ENCODE peak calls at places on chromosome 11, in eight cellular contexts. C is PC-3, F is psoas muscle, I is tibial nerve, O is heart right ventricle, Z is brain microvascular endothelial cell, R is stomach, A is cardiac muscle cell. U is an unnamed sample.
A peak's percentile ranks its signal among the peaks of the same experiment; 100 is the strongest.

GRCh38 chr11:6705905-6706535 is 22.9 kb upstream of the MRPL17 start:
- DNase-seq in O (no peak), F (no peak), C (peak; percentile 64), A (peak; percentile 69), Z (peak; percentile 69), I (peak; percentile 32), R (peak; percentile 54), U (peak; percentile 15)

GRCh38 chr11:29135504-29135903 is 881.3 kb downstream of the KCNA4 start:
- DNase-seq in O (no peak), C (no peak), Z (peak; percentile 23), R (no peak), A (no peak), F (no peak), I (no peak), U (no peak)

GRCh38 chr11:7555067-7555699 is 41.4 kb downstream of the PPFIBP2 start:
- DNase-seq in O (peak; percentile 75), A (no peak), Z (no peak), C (peak; percentile 8), F (peak; percentile 94), I (no peak), R (peak; percentile 85), U (no peak)

GRCh38 chr11:96125400-96125799 is 201.5 kb upstream of the MTMR2 start:
- DNase-seq in R (no peak), A (no peak), Z (no peak), O (no peak), F (no peak), C (no peak), I (no peak), U (no peak)

GRCh38 chr11:65415499-65416340 is 6.9 kb upstream of the NEAT1 start:
- DNase-seq in A (no peak), F (no peak), O (no peak), I (peak; percentile 14), C (no peak), Z (no peak), R (no peak), U (no peak)

GRCh38 chr11:33804471-33804870 is 30.2 kb upstream of the FBXO3 start:
- DNase-seq in F (no peak), R (no peak), I (no peak), Z (no peak), O (no peak), A (no peak), C (no peak), U (no peak)

GRCh38 chr11:81497202-81497804 is 1236.4 kb downstream of the FAM181B start:
- DNase-seq in A (peak; percentile 52), R (no peak), I (no peak), C (peak; percentile 65), F (no peak), Z (peak; percentile 55), O (no peak), U (no peak)

GRCh38 chr11:132744771-132745170 is 787.5 kb downstream of the OPCML start:
- DNase-seq in A (no peak), R (no peak), C (no peak), Z (peak; percentile 28), O (no peak), I (no peak), F (no peak), U (no peak)

GRCh38 chr11:107397357-107397756 is 60.3 kb downstream of the CWF19L2 start:
- DNase-seq in A (peak; percentile 18), F (no peak), I (no peak), O (no peak), R (no peak), C (peak; percentile 41), Z (no peak), U (no peak)

GRCh38 chr11:41392591-41392990 is 66.9 kb downstream of the LRRC4C start:
- DNase-seq in Z (no peak), F (no peak), A (peak; percentile 11), R (no peak), C (no peak), O (no peak), I (no peak), U (no peak)

DNA sequence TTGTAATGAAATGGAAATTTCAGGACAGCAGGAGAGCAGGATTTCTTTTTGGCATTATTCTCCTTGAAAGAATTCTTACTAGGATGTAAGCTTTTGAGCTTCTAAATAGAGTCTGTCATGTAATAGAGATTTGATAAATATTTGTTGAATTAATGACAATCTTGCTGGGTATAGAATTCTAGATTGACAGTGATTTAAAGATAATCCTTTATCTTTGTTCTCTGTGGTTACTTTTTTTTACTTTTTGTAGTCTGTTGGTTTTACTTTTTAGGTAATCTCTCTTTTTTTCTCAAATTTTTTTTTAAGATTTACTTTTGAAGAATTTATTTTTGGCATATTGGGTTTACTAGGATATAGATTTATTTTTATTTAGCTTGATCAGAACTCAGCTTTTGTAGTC is 54.8 kb downstream of the TMEM135 start:
- DNase-seq in O (no peak), Z (no peak), A (no peak), F (no peak), I (no peak), C (no peak), R (no peak), U (no peak)
- H3K4me3 ChIP-seq in O (no peak overlapping the region), Z (no peak overlapping the region), A (no peak overlapping the region), F (no peak overlapping the region), I (no peak overlapping the region), C (no peak overlapping the region), R (no peak overlapping the region), U (no peak overlapping the region)

DNA sequence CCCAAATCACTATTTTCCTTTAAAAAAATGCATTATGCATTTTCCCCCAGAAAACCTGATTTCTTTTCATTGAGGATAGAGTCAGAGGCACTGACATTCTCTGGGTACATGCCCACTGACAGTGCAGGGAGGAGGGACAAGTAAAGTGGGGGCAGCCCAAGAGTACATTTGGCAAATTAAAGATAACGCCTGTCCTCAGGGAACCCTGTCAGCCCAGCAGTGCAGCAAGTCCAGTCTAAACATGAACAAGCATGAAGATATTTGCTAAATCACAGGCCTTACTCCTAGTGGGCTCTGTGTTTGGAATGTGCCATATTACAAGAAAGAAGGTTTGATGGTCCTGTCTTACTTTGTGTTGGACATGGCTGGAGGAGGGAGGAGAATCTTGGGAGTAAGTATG is 37.8 kb downstream of the AMOTL1 start:
- DNase-seq in C (no peak), F (no peak), Z (no peak), O (no peak), I (no peak), A (no peak), R (no peak), U (no peak)
- H3K36me3 ChIP-seq in C (peaks cover 24% of the 10 kb centered on the region), F (no peaks in the 10 kb centered on the region), Z (peaks cover 25% of the 10 kb centered on the region), O (peaks cover 37% of the 10 kb centered on the region), I (no peaks in the 10 kb centered on the region), A (no peaks in the 10 kb centered on the region), R (peaks cover 12% of the 10 kb centered on the region), U (no peaks in the 10 kb centered on the region)

GRCh38 chr11:61751384-61751783 is 1.1 kb upstream of the MYRF start:
- DNase-seq in Z (no peak), F (no peak), R (no peak), C (no peak), A (no peak), I (no peak), O (no peak), U (no peak)

GRCh38 chr11:61752925-61753551 is 602 bp downstream of the MYRF start:
- DNase-seq in R (no peak), Z (no peak), A (no peak), F (no peak), O (no peak), C (no peak), I (no peak), U (no peak)

GRCh38 chr11:61750631-61751273 is 1.7 kb upstream of the MYRF start:
- DNase-seq in Z (no peak), C (no peak), R (no peak), F (no peak), A (no peak), I (no peak), O (no peak), U (no peak)

GRCh38 chr11:61753672-61754071 is 1.2 kb downstream of the MYRF start:
- DNase-seq in I (no peak), Z (no peak), F (no peak), R (no peak), O (no peak), C (no peak), A (no peak), U (no peak)

DNA sequence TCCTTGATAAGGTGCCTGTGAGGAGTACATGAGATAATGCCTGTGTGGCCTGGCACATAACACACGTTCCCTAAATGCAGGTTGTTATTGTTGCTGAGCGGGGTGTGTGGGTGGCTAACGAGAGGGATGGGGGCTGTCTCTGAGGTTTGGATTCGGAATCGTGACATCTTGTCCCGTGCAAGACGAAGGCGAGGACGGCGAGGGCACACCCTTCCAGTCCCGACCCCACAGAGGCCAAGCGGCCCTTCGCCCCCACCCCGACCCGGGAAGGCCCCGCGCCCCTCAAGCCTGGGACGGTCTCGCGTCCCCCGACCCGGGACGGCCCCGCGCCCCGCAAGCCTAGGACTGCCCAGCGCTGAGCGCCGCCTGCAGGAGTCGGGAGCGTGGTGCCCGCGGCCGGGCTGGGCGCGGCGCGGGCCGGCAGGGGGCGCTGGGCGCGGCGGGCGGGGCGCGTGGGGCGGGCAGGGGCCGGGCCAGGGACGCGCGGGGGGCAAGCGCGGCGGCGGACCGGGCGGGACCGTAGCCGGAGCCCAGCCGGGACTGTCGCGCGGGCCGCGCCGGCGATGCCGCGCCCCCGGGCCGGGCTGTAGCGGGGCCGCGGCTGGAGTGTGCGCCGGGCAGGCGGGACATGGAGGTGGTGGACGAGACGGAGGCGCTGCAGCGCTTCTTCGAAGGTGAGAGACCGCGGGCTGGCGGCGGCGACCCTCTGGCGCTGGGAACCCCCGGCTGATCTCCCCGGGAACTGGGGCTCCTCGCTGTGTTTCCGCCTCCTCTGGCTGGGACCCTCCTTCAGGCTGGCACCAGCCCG is at the start of gene MYRF:
- DNase-seq in A (peak; percentile 83), C (peak; percentile 54), O (peak; percentile 65), R (peak; percentile 81), F (peak; percentile 71), Z (no peak), I (no peak), U (no peak)
- H3K27ac ChIP-seq in A (peak within 1 kb of the TSS; percentile 85), C (no peak within 1 kb of the TSS), O (no peak within 1 kb of the TSS), R (peak within 1 kb of the TSS; percentile 89), F (no peak within 1 kb of the TSS), Z (no peak within 1 kb of the TSS), I (no peak within 1 kb of the TSS), U (no peak within 1 kb of the TSS)

DNA sequence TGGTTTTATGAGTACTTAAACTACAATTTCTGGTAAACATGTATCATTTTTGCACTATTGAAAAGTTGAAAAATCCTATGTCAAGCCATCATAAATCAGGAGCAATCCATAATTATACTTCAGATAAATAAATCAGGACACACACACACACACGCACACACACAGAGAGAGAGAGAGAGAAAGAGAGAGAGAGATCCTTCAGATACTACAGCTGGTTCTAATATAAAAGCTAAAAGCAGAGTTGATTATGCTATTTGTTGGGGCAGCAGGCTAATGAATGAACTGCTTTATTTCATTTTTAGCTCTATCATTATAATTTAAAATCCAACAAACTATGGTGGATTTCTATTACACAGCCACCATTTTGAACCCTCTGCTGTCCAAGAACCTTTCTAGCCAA is 322.4 kb upstream of the CCDC90B start:
- DNase-seq in I (no peak), F (no peak), Z (no peak), A (no peak), R (no peak), C (no peak), O (no peak), U (no peak)
- H3K4me3 ChIP-seq in I (no peak overlapping the region), F (no peak overlapping the region), Z (no peak overlapping the region), A (no peak overlapping the region), R (no peak overlapping the region), C (no peak overlapping the region), O (no peak overlapping the region), U (no peak overlapping the region)

DNA sequence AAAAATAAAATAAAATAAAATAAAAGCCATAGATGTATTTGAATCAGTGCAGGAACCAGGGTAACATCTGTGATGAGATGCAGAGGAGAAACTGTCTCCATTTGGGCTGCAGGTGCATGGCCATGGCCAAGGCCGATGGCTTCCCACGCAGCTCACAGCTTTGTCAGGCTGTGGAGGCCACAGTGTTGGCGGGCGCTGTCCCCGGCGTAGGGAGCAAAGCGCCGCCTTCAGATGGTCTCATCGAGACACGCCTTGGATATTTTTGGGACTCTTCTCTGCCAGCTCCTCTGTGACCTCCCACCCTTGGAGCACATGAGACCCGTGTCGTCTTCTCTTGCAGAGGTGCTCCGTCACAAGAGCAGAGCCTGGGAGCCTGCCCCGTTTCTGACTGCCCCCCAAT is 38.6 kb downstream of the MUC6 start:
- DNase-seq in R (no peak), F (no peak), I (no peak), Z (no peak), O (no peak), C (no peak), A (no peak), U (no peak)
- H3K36me3 ChIP-seq in R (peaks cover 97% of the 10 kb centered on the region), F (peaks cover 5% of the 10 kb centered on the region), I (peaks cover 11% of the 10 kb centered on the region), Z (peaks cover 32% of the 10 kb centered on the region), O (peaks cover 81% of the 10 kb centered on the region), C (peaks cover 3% of the 10 kb centered on the region), A (peaks cover 18% of the 10 kb centered on the region), U (peaks cover 41% of the 10 kb centered on the region)

U was measured in thoracic aorta.